ENCODE peak calls at places on chromosomes 7 and 10, in five cellular contexts. One of them, this sample, is unnamed.

GRCh38 chr10:124224331-124225028 is 131.1 kb upstream of the CHST15 start:
- DNase-seq in HepG2: no peak
- DNase-seq in GM12878: no peak
- DNase-seq in H1: no peak
- DNase-seq in K562: no peak
- DNase-seq in this sample: no peak

GRCh38 chr7:70736715-70737460 is 395.1 kb upstream of the GALNT17 start:
- DNase-seq in HepG2: no peak
- DNase-seq in GM12878: no peak
- DNase-seq in H1: no peak
- DNase-seq in K562: no peak
- DNase-seq in this sample: peak

GRCh38 chr7:3978839-3979238 is 677.8 kb downstream of the SDK1 start:
- DNase-seq in HepG2: no peak
- DNase-seq in GM12878: no peak
- DNase-seq in H1: no peak
- DNase-seq in K562: no peak
- DNase-seq in this sample: no peak

GRCh38 chr10:97792058-97792721 is 20.4 kb upstream of the SFRP5 start:
- DNase-seq in HepG2: peak
- DNase-seq in GM12878: no peak
- DNase-seq in H1: peak
- DNase-seq in K562: peak
- DNase-seq in this sample: peak

GRCh38 chr10:131312261-131312801 is 810 bp upstream of the TCERG1L start:
- DNase-seq in HepG2: no peak
- DNase-seq in GM12878: no peak
- DNase-seq in H1: peak
- DNase-seq in K562: no peak
- DNase-seq in this sample: no peak

GRCh38 chr10:69439813-69440506 is 11.3 kb upstream of the TSPAN15 start:
- DNase-seq in HepG2: peak
- DNase-seq in GM12878: no peak
- DNase-seq in H1: no peak
- DNase-seq in K562: peak
- DNase-seq in this sample: peak

GRCh38 chr7:117323877-117324699 is 1.2 kb upstream of the WNT2 start:
- DNase-seq in HepG2: no peak
- DNase-seq in GM12878: no peak
- DNase-seq in H1: no peak
- DNase-seq in K562: no peak
- DNase-seq in this sample: no peak

GRCh38 chr10:21926949-21927348 is 76.6 kb downstream of the DNAJC1 start:
- DNase-seq in HepG2: peak
- DNase-seq in GM12878: no peak
- DNase-seq in H1: no peak
- DNase-seq in K562: peak
- DNase-seq in this sample: peak

GRCh38 chr7:88664630-88665233 is 94.8 kb upstream of the ZNF804B start:
- DNase-seq in HepG2: no peak
- DNase-seq in GM12878: no peak
- DNase-seq in H1: peak
- DNase-seq in K562: no peak
- DNase-seq in this sample: peak

GRCh38 chr10:23694921-23695824 is 256.3 kb downstream of the OTUD1 start:
- DNase-seq in HepG2: no peak
- DNase-seq in GM12878: no peak
- DNase-seq in H1: no peak
- DNase-seq in K562: no peak
- DNase-seq in this sample: no peak

GRCh38 chr7:45576249-45576929 is 2.2 kb downstream of the ADCY1 start:
- DNase-seq in HepG2: no peak
- DNase-seq in GM12878: no peak
- DNase-seq in H1: no peak
- DNase-seq in K562: no peak
- DNase-seq in this sample: no peak

GRCh38 chr7:132933076-132933466 is 148.8 kb downstream of the CHCHD3 start:
- DNase-seq in HepG2: no peak
- DNase-seq in GM12878: no peak
- DNase-seq in H1: no peak
- DNase-seq in K562: no peak
- DNase-seq in this sample: no peak

GRCh38 chr7:121313793-121314676 is 14.8 kb upstream of the WNT16 start:
- DNase-seq in HepG2: no peak
- DNase-seq in GM12878: peak
- DNase-seq in H1: no peak
- DNase-seq in K562: no peak
- DNase-seq in this sample: no peak

GRCh38 chr10:21257919-21258318 is 267.6 kb downstream of the SKIDA1 start:
- DNase-seq in HepG2: no peak
- DNase-seq in GM12878: no peak
- DNase-seq in H1: no peak
- DNase-seq in K562: no peak
- DNase-seq in this sample: no peak

GRCh38 chr7:98223351-98223897 is 12.2 kb downstream of the BHLHA15 start:
- DNase-seq in HepG2: no peak
- DNase-seq in GM12878: no peak
- DNase-seq in H1: no peak
- DNase-seq in K562: no peak
- DNase-seq in this sample: no peak

GRCh38 chr7:48183965-48184364 is 12.7 kb downstream of the ABCA13 start:
- DNase-seq in HepG2: no peak
- DNase-seq in GM12878: no peak
- DNase-seq in H1: no peak
- DNase-seq in K562: no peak
- DNase-seq in this sample: no peak

GRCh38 chr7:48183370-48183743 is 12.1 kb downstream of the ABCA13 start:
- DNase-seq in HepG2: no peak
- DNase-seq in GM12878: no peak
- DNase-seq in H1: no peak
- DNase-seq in K562: no peak
- DNase-seq in this sample: no peak

GRCh38 chr7:48180981-48181380 is 9.7 kb downstream of the ABCA13 start:
- DNase-seq in HepG2: no peak
- DNase-seq in GM12878: no peak
- DNase-seq in H1: no peak
- DNase-seq in K562: no peak
- DNase-seq in this sample: no peak

GRCh38 chr7:48179631-48180030 is 8.4 kb downstream of the ABCA13 start:
- DNase-seq in HepG2: no peak
- DNase-seq in GM12878: no peak
- DNase-seq in H1: no peak
- DNase-seq in K562: no peak
- DNase-seq in this sample: no peak

DNA sequence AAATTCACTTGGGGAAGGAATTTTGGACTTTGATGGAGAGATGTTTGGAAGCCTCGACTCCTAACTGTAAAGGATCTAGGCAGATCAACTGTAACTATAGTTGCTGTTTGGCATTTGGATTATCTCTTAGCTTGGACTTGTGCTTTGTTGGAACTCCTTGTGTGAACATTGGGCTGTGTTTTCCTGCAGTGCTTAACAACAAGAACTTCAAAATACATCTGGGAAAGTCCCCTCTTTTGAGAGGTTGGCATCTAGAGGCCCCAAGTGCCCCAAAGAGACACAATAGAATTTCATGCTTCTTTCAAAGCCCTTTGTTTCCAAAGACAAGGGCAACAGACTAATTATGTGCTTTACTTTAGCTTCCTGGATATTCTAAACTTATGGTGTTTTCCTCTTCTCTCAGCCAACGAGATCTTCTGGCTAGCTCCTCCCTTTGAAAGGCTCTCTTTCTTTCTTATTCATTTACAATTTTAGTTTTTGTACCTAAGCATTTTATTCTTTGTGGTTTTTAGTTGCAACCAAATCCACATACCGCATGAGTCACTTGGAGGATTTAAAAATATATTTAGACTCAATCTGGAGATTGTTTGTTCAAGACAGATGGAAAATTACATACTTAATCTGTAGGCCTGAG is 11.6 kb downstream of the ABCA13 start:
- DNase-seq in HepG2: no peak
- DNase-seq in GM12878: no peak
- DNase-seq in H1: no peak
- DNase-seq in K562: no peak
- DNase-seq in this sample: no peak
- TF ChIP-seq CHD2 in HepG2: no peak
- TF ChIP-seq CHD2 in GM12878: no peak
- TF ChIP-seq CHD2 in H1: no peak
- TF ChIP-seq CHD2 in K562: no peak
- TF ChIP-seq CHD2 in this sample: no peak

GRCh38 chr7:646951-647350 is 79.5 kb upstream of the DNAAF5 start:
- DNase-seq in HepG2: no peak
- DNase-seq in GM12878: no peak
- DNase-seq in H1: no peak
- DNase-seq in K562: no peak
- DNase-seq in this sample: no peak
- TF ChIP-seq HDAC2 in HepG2: no peak
- TF ChIP-seq HDAC2 in GM12878: no peak
- TF ChIP-seq HDAC2 in H1: no peak
- TF ChIP-seq HDAC2 in K562: no peak
- TF ChIP-seq HDAC2 in this sample: no peak

GRCh38 chr7:24582171-24582570 is 8.9 kb downstream of the PALS2 start:
- DNase-seq in HepG2: no peak
- DNase-seq in GM12878: no peak
- DNase-seq in H1: no peak
- DNase-seq in K562: no peak
- DNase-seq in this sample: no peak

GRCh38 chr7:24591152-24591551 is 17.9 kb downstream of the PALS2 start:
- DNase-seq in HepG2: no peak
- DNase-seq in GM12878: no peak
- DNase-seq in H1: no peak
- DNase-seq in K562: no peak
- DNase-seq in this sample: no peak

GRCh38 chr7:24587853-24588252 is 14.6 kb downstream of the PALS2 start:
- DNase-seq in HepG2: peak
- DNase-seq in GM12878: no peak
- DNase-seq in H1: no peak
- DNase-seq in K562: peak
- DNase-seq in this sample: no peak
- TF ChIP-seq CHD2 in HepG2: no peak
- TF ChIP-seq CHD2 in GM12878: no peak
- TF ChIP-seq CHD2 in H1: no peak
- TF ChIP-seq CHD2 in K562: no peak
- TF ChIP-seq CHD2 in this sample: no peak

DNA sequence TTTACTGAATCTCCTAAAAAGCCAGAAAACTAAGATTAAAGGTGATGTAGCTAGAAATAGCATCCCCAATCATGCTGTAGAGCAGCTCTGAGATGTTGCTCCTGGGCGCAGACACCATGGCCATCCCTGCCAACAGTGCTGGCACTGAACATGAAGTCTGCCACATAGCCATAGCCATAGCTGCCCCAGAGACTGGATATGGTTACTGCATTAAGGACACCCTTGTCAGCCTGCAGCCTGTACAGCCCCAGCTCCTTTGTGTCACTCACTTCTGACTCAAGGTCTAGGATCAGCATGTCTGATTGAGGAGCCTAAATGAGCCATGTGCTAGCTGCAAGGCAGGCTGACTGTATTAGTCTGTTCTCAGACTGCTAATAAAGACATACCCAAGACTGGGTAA is 284.6 kb downstream of the RPS24 start:
- DNase-seq in HepG2: no peak
- DNase-seq in GM12878: no peak
- DNase-seq in H1: no peak
- DNase-seq in K562: no peak
- DNase-seq in this sample: no peak
- TF ChIP-seq HDAC2 in HepG2: no peak
- TF ChIP-seq HDAC2 in GM12878: no peak
- TF ChIP-seq HDAC2 in H1: no peak
- TF ChIP-seq HDAC2 in K562: no peak
- TF ChIP-seq HDAC2 in this sample: no peak

This sample was measured in A549.